ENCODE peak calls at places on chromosome 22, in four cellular contexts. One of them, this sample, is unnamed. For H3K36me3 and H3K27me3, the result is how much of the 10 kb centered on the place peaks cover.

GRCh38 chr22:20441631-20442484 is 4.2 kb upstream of the SCARF2 start:
- DNase-seq in spleen: peak
- DNase-seq in body of pancreas: no peak
- DNase-seq in effector memory CD4-positive, alpha-beta T cell: no peak
- DNase-seq in this sample: peak

GRCh38 chr22:44924724-44925123 is 85.1 kb downstream of the PHF21B start:
- DNase-seq in spleen: no peak
- DNase-seq in body of pancreas: no peak
- DNase-seq in effector memory CD4-positive, alpha-beta T cell: no peak
- DNase-seq in this sample: no peak

GRCh38 chr22:48942698-48943566 is 884.7 kb downstream of the BRD1 start:
- DNase-seq in spleen: peak
- DNase-seq in body of pancreas: no peak
- DNase-seq in effector memory CD4-positive, alpha-beta T cell: no peak
- DNase-seq in this sample: peak

GRCh38 chr22:44407404-44408226 is 90.4 kb downstream of the RTL6 start:
- DNase-seq in body of pancreas: peak
- DNase-seq in effector memory CD4-positive, alpha-beta T cell: no peak
- DNase-seq in spleen: peak
- DNase-seq in this sample: peak

GRCh38 chr22:17369553-17370035 is 334 bp downstream of the CECR2 start:
- DNase-seq in effector memory CD4-positive, alpha-beta T cell: no peak
- DNase-seq in body of pancreas: peak
- DNase-seq in spleen: peak
- DNase-seq in this sample: peak

GRCh38 chr22:19410941-19411689 is 20.4 kb downstream of the HIRA start:
- DNase-seq in effector memory CD4-positive, alpha-beta T cell: no peak
- DNase-seq in spleen: no peak
- DNase-seq in body of pancreas: no peak
- DNase-seq in this sample: no peak

GRCh38 chr22:24125942-24126341 is 55.3 kb upstream of the SUSD2 start:
- DNase-seq in body of pancreas: no peak
- DNase-seq in spleen: no peak
- DNase-seq in effector memory CD4-positive, alpha-beta T cell: no peak
- DNase-seq in this sample: no peak

GRCh38 chr22:25076281-25076680 is 123.4 kb upstream of the CRYBB3 start:
- DNase-seq in body of pancreas: no peak
- DNase-seq in spleen: no peak
- DNase-seq in effector memory CD4-positive, alpha-beta T cell: no peak
- DNase-seq in this sample: no peak

GRCh38 chr22:28023774-28024173 is 104.7 kb upstream of the PITPNB start:
- DNase-seq in body of pancreas: no peak
- DNase-seq in effector memory CD4-positive, alpha-beta T cell: no peak
- DNase-seq in spleen: peak
- DNase-seq in this sample: no peak

GRCh38 chr22:29081499-29082236 is 8.8 kb downstream of the KREMEN1 start:
- DNase-seq in effector memory CD4-positive, alpha-beta T cell: no peak
- DNase-seq in spleen: no peak
- DNase-seq in body of pancreas: no peak
- DNase-seq in this sample: no peak

GRCh38 chr22:49099496-49100124 is 728.1 kb downstream of the BRD1 start:
- DNase-seq in spleen: peak
- DNase-seq in body of pancreas: peak
- DNase-seq in effector memory CD4-positive, alpha-beta T cell: no peak
- DNase-seq in this sample: no peak

GRCh38 chr22:43828711-43829447 is 16.8 kb upstream of the EFCAB6 start:
- DNase-seq in effector memory CD4-positive, alpha-beta T cell: no peak
- DNase-seq in body of pancreas: peak
- DNase-seq in spleen: peak
- DNase-seq in this sample: peak

GRCh38 chr22:30873086-30873650 is 95.4 kb downstream of the MORC2 start:
- DNase-seq in spleen: peak
- DNase-seq in effector memory CD4-positive, alpha-beta T cell: no peak
- DNase-seq in body of pancreas: no peak
- DNase-seq in this sample: peak

GRCh38 chr22:49264696-49265095 is 563.0 kb downstream of the BRD1 start:
- DNase-seq in effector memory CD4-positive, alpha-beta T cell: no peak
- DNase-seq in spleen: no peak
- DNase-seq in body of pancreas: no peak
- DNase-seq in this sample: no peak

GRCh38 chr22:44357296-44357961 is 44.7 kb upstream of the SHISAL1 start:
- DNase-seq in body of pancreas: peak
- DNase-seq in effector memory CD4-positive, alpha-beta T cell: no peak
- DNase-seq in spleen: peak
- DNase-seq in this sample: peak

GRCh38 chr22:42431401-42432019 is 693 bp downstream of the NFAM1 start:
- DNase-seq in spleen: no peak
- DNase-seq in effector memory CD4-positive, alpha-beta T cell: no peak
- DNase-seq in body of pancreas: no peak
- DNase-seq in this sample: no peak

GRCh38 chr22:49728566-49729271 is 99.0 kb downstream of the BRD1 start:
- DNase-seq in body of pancreas: no peak
- DNase-seq in spleen: no peak
- DNase-seq in effector memory CD4-positive, alpha-beta T cell: no peak
- DNase-seq in this sample: peak

GRCh38 chr22:29011868-29012428 is 49.7 kb downstream of the C22orf31 start:
- DNase-seq in effector memory CD4-positive, alpha-beta T cell: no peak
- DNase-seq in body of pancreas: no peak
- DNase-seq in spleen: no peak
- DNase-seq in this sample: no peak

GRCh38 chr22:19419086-19419463 is 12.5 kb downstream of the HIRA start:
- DNase-seq in effector memory CD4-positive, alpha-beta T cell: no peak
- DNase-seq in spleen: peak
- DNase-seq in body of pancreas: no peak
- DNase-seq in this sample: no peak

GRCh38 chr22:27637604-27638003 is 164.0 kb downstream of the MN1 start:
- DNase-seq in effector memory CD4-positive, alpha-beta T cell: no peak
- DNase-seq in spleen: no peak
- DNase-seq in body of pancreas: no peak
- DNase-seq in this sample: no peak

GRCh38 chr22:19605508-19606331 is 81.5 kb upstream of the CLDN5 start:
- DNase-seq in spleen: no peak
- DNase-seq in body of pancreas: no peak
- DNase-seq in effector memory CD4-positive, alpha-beta T cell: no peak
- DNase-seq in this sample: peak

GRCh38 chr22:24938741-24939341 is 7.7 kb downstream of the LHFPL7 start:
- DNase-seq in spleen: no peak
- DNase-seq in effector memory CD4-positive, alpha-beta T cell: no peak
- DNase-seq in body of pancreas: peak
- DNase-seq in this sample: peak

GRCh38 chr22:20021196-20022181 is 579 bp downstream of the TANGO2 start:
- DNase-seq in body of pancreas: peak
- DNase-seq in spleen: no peak
- DNase-seq in effector memory CD4-positive, alpha-beta T cell: no peak
- DNase-seq in this sample: no peak

GRCh38 chr22:48031589-48031988 is 1269.1 kb downstream of the TBC1D22A start:
- DNase-seq in body of pancreas: no peak
- DNase-seq in effector memory CD4-positive, alpha-beta T cell: no peak
- DNase-seq in spleen: no peak
- DNase-seq in this sample: no peak

GRCh38 chr22:33065230-33065629 is 7.0 kb upstream of the SYN3 start:
- DNase-seq in effector memory CD4-positive, alpha-beta T cell: no peak
- DNase-seq in spleen: no peak
- DNase-seq in body of pancreas: no peak
- DNase-seq in this sample: no peak

GRCh38 chr22:31874821-31875220 is 69.5 kb upstream of the YWHAH start:
- DNase-seq in body of pancreas: no peak
- DNase-seq in spleen: no peak
- DNase-seq in effector memory CD4-positive, alpha-beta T cell: no peak
- DNase-seq in this sample: no peak

GRCh38 chr22:42282252-42282942 is 11.9 kb upstream of the TCF20 start:
- DNase-seq in spleen: peak
- DNase-seq in effector memory CD4-positive, alpha-beta T cell: no peak
- DNase-seq in body of pancreas: no peak
- DNase-seq in this sample: peak

GRCh38 chr22:27752141-27752540 is 49.4 kb downstream of the MN1 start:
- DNase-seq in body of pancreas: no peak
- DNase-seq in effector memory CD4-positive, alpha-beta T cell: no peak
- DNase-seq in spleen: peak
- DNase-seq in this sample: no peak

GRCh38 chr22:29006346-29006745 is 55.3 kb downstream of the C22orf31 start:
- DNase-seq in body of pancreas: no peak
- DNase-seq in spleen: no peak
- DNase-seq in effector memory CD4-positive, alpha-beta T cell: no peak
- DNase-seq in this sample: no peak

GRCh38 chr22:27980424-27981148 is 61.5 kb upstream of the PITPNB start:
- DNase-seq in spleen: no peak
- DNase-seq in body of pancreas: no peak
- DNase-seq in effector memory CD4-positive, alpha-beta T cell: no peak
- DNase-seq in this sample: peak

GRCh38 chr22:48257690-48258065 is 1495.2 kb downstream of the TBC1D22A start:
- DNase-seq in body of pancreas: no peak
- DNase-seq in effector memory CD4-positive, alpha-beta T cell: no peak
- DNase-seq in spleen: no peak
- DNase-seq in this sample: no peak

DNA sequence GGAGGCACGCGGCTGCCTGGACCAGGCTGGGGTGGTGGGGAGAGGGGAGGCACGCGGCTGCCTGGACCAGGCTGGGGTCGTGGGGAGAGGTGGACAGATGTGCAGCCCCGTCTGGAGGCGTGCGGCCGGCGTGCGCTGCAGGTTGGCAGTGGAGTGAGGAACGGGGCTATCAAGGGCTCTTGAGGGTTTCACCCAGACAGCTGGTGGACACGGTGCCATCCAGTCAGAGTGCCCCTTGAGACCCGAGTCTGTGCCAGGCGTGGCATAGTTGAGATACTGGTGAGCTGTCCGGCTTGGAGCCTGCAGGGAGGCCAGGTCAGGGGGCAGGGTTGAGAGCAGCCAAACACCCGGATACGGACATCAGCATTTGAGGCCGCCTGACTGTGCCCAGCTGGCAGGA is 1.5 kb upstream of the GRAMD4 start:
- DNase-seq in spleen: peak
- DNase-seq in effector memory CD4-positive, alpha-beta T cell: no peak
- DNase-seq in body of pancreas: no peak
- DNase-seq in this sample: no peak
- H3K4me3 ChIP-seq in spleen: no peak
- H3K4me3 ChIP-seq in effector memory CD4-positive, alpha-beta T cell: no peak
- H3K4me3 ChIP-seq in body of pancreas: no peak
- H3K4me3 ChIP-seq in this sample: no peak

GRCh38 chr22:40408718-40409612 is 38.6 kb downstream of the SGSM3 start:
- DNase-seq in spleen: no peak
- DNase-seq in effector memory CD4-positive, alpha-beta T cell: no peak
- DNase-seq in body of pancreas: no peak
- DNase-seq in this sample: peak

GRCh38 chr22:40411506-40411861 is 41.1 kb downstream of the SGSM3 start:
- DNase-seq in spleen: peak
- DNase-seq in body of pancreas: no peak
- DNase-seq in effector memory CD4-positive, alpha-beta T cell: no peak
- DNase-seq in this sample: peak

GRCh38 chr22:40409613-40410113 is 39.3 kb downstream of the SGSM3 start:
- DNase-seq in effector memory CD4-positive, alpha-beta T cell: no peak
- DNase-seq in spleen: no peak
- DNase-seq in body of pancreas: no peak
- DNase-seq in this sample: peak

GRCh38 chr22:40410731-40411505 is 40.5 kb downstream of the SGSM3 start:
- DNase-seq in spleen: no peak
- DNase-seq in effector memory CD4-positive, alpha-beta T cell: no peak
- DNase-seq in body of pancreas: no peak
- DNase-seq in this sample: peak

GRCh38 chr22:40410272-40410671 is 39.9 kb downstream of the SGSM3 start:
- DNase-seq in spleen: no peak
- DNase-seq in effector memory CD4-positive, alpha-beta T cell: no peak
- DNase-seq in body of pancreas: no peak
- DNase-seq in this sample: peak
- H3K36me3 ChIP-seq in spleen: half or more
- H3K36me3 ChIP-seq in effector memory CD4-positive, alpha-beta T cell: half or more
- H3K36me3 ChIP-seq in body of pancreas: under half
- H3K36me3 ChIP-seq in this sample: under half

GRCh38 chr22:22092974-22093373 is 110.4 kb upstream of the TOP3B start:
- DNase-seq in effector memory CD4-positive, alpha-beta T cell: no peak
- DNase-seq in spleen: no peak
- DNase-seq in body of pancreas: no peak
- DNase-seq in this sample: no peak
- H3K27me3 ChIP-seq in effector memory CD4-positive, alpha-beta T cell: under half
- H3K27me3 ChIP-seq in spleen: under half
- H3K27me3 ChIP-seq in body of pancreas: under half
- H3K27me3 ChIP-seq in this sample: half or more

DNA sequence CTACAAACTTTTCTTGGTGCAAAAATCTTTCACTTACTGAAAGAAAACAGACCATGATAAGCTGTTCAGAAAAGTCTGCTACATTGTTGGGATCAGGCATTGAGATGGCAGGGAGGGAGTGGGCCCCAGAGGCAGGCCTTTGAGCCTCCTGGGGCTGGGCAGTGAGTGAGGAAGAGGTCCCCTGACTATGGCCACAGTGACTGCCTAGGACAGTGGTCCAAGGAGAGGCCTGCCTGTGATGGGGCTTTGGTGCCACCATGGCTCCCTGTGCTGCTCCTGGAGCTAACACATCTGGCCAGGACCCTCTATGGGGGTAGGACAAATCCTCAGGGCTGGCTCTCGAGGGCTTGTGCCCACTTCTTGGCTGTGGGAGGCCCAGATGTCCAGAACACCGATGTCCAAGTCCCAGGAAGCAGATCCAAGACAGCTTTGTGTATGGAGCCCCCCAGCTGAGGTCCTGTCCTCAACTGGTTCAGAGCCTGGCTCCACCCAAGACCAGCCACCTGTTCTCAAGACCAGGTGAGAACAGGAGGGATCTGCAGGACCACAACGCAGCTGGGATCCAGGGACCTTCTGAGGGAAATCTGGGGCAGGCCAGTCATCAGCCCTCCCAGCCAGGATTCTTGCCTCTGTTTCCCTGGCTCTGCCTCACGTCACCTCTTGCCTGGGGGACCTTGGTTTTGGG is 36.9 kb downstream of the PPM1F start:
- DNase-seq in spleen: no peak
- DNase-seq in body of pancreas: no peak
- DNase-seq in effector memory CD4-positive, alpha-beta T cell: no peak
- DNase-seq in this sample: peak
- H3K4me3 ChIP-seq in spleen: no peak
- H3K4me3 ChIP-seq in body of pancreas: no peak
- H3K4me3 ChIP-seq in effector memory CD4-positive, alpha-beta T cell: no peak
- H3K4me3 ChIP-seq in this sample: no peak

GRCh38 chr22:39534591-39535301 is 2.2 kb upstream of the RPS19BP1 start:
- DNase-seq in effector memory CD4-positive, alpha-beta T cell: peak
- DNase-seq in body of pancreas: peak
- DNase-seq in spleen: peak
- DNase-seq in this sample: peak
- H3K36me3 ChIP-seq in effector memory CD4-positive, alpha-beta T cell: under half
- H3K36me3 ChIP-seq in body of pancreas: under half
- H3K36me3 ChIP-seq in spleen: under half
- H3K36me3 ChIP-seq in this sample: under half

DNA sequence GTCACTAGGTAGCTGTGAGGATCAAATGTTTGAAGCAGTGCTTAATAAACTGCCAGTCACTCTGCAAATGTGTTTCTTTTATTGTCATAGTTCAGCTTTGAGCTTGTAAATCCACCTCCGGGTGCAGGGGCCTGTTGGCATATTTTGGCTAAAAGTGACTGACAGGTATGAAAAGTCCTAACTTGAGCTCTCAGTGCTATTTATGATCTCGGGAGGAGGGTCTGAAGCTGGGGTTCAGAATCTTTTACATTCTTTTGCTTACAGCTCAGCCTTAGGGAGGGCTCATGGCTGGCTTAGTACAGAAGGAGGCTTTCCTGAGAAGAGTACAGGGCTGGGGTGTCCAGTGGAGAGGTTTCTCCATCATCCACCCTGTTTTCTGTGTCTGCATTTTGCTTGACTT is 1.5 kb downstream of the ASPHD2 start:
- DNase-seq in effector memory CD4-positive, alpha-beta T cell: no peak
- DNase-seq in spleen: no peak
- DNase-seq in body of pancreas: no peak
- DNase-seq in this sample: no peak
- H3K27me3 ChIP-seq in effector memory CD4-positive, alpha-beta T cell: under half
- H3K27me3 ChIP-seq in spleen: under half
- H3K27me3 ChIP-seq in body of pancreas: under half
- H3K27me3 ChIP-seq in this sample: under half